ENCODE peak calls at places on chromosome 6, in five cellular contexts. P, D, K, A and Q are unnamed samples.
A peak's percentile ranks its signal among the peaks of the same experiment; 100 is the strongest.

GRCh38 chr6:55069132-55069781 is 105.1 kb upstream of the HCRTR2 start:
- DNase-seq in P (peak; percentile 26), D (peak; percentile 39), A (peak; percentile 75), K (no peak), Q (peak; percentile 66)

GRCh38 chr6:139016337-139017213 is 12.0 kb upstream of the ABRACL start:
- DNase-seq in D (no peak), K (no peak), P (no peak), A (peak; percentile 39), Q (peak; percentile 36)

GRCh38 chr6:1786455-1787108 is 176.9 kb downstream of the FOXC1 start:
- DNase-seq in D (no peak), P (no peak), K (no peak), A (no peak), Q (no peak)

GRCh38 chr6:128230267-128230989 is 290.0 kb downstream of the PTPRK start:
- DNase-seq in A (no peak), D (no peak), K (no peak), P (no peak), Q (no peak)

GRCh38 chr6:138520463-138520862 is 21.2 kb upstream of the NHSL1 start:
- DNase-seq in P (no peak), D (no peak), K (no peak), A (no peak), Q (peak; percentile 53)

GRCh38 chr6:31815025-31815838 is at the start of the genes HSPA1A and HSPA1L:
- DNase-seq in K (no peak), A (peak; percentile 98), P (peak; percentile 91), D (peak; percentile 95), Q (peak; percentile 90)

GRCh38 chr6:148653138-148653776 is 93.6 kb upstream of the UST start:
- DNase-seq in K (no peak), D (no peak), A (peak; percentile 84), P (peak; percentile 6), Q (no peak)

GRCh38 chr6:79946773-79947190 is 571 bp downstream of the ELOVL4 start:
- DNase-seq in D (peak; percentile 26), P (peak; percentile 10), A (peak; percentile 49), K (no peak), Q (peak; percentile 41)

GRCh38 chr6:117459447-117459944 is 23.0 kb upstream of the DCBLD1 start:
- DNase-seq in K (no peak), A (no peak), D (no peak), P (no peak), Q (no peak)

GRCh38 chr6:117601811-117602150 is 530 bp downstream of the GOPC start:
- DNase-seq in K (no peak), D (peak; percentile 27), P (no peak), A (peak; percentile 13), Q (no peak)

GRCh38 chr6:79436232-79436631 is 101.0 kb downstream of the LCA5 start:
- DNase-seq in K (no peak), P (no peak), D (no peak), A (no peak), Q (no peak)

GRCh38 chr6:170535002-170535401 is 18.1 kb downstream of the PSMB1 start:
- DNase-seq in P (no peak), A (no peak), D (no peak), K (no peak), Q (no peak)

GRCh38 chr6:16162003-16162402 is 33.1 kb downstream of the MYLIP start:
- DNase-seq in P (no peak), A (no peak), D (no peak), K (no peak), Q (no peak)

GRCh38 chr6:161396539-161396938 is 122.7 kb upstream of the AGPAT4 start:
- DNase-seq in P (no peak), D (no peak), K (no peak), A (no peak), Q (no peak)

GRCh38 chr6:31899215-31899614 is 1.7 kb upstream of the EHMT2 start:
- DNase-seq in P (no peak), D (no peak), K (no peak), A (no peak), Q (no peak)

GRCh38 chr6:4225207-4225872 is 90.0 kb upstream of the ECI2 start:
- DNase-seq in D (no peak), P (peak; percentile 6), A (peak; percentile 33), K (no peak), Q (no peak)

GRCh38 chr6:85126448-85127178 is 323.3 kb upstream of the NT5E start:
- DNase-seq in K (no peak), P (no peak), A (peak; percentile 88), D (peak; percentile 32), Q (peak; percentile 68)

GRCh38 chr6:157711060-157711459 is 112.0 kb upstream of the SNX9 start:
- DNase-seq in K (no peak), P (no peak), A (no peak), D (no peak), Q (no peak)

GRCh38 chr6:131062245-131063027 is 609 bp downstream of the EPB41L2 start:
- DNase-seq in P (no peak), A (peak; percentile 45), D (no peak), K (no peak), Q (peak; percentile 31)

DNA sequence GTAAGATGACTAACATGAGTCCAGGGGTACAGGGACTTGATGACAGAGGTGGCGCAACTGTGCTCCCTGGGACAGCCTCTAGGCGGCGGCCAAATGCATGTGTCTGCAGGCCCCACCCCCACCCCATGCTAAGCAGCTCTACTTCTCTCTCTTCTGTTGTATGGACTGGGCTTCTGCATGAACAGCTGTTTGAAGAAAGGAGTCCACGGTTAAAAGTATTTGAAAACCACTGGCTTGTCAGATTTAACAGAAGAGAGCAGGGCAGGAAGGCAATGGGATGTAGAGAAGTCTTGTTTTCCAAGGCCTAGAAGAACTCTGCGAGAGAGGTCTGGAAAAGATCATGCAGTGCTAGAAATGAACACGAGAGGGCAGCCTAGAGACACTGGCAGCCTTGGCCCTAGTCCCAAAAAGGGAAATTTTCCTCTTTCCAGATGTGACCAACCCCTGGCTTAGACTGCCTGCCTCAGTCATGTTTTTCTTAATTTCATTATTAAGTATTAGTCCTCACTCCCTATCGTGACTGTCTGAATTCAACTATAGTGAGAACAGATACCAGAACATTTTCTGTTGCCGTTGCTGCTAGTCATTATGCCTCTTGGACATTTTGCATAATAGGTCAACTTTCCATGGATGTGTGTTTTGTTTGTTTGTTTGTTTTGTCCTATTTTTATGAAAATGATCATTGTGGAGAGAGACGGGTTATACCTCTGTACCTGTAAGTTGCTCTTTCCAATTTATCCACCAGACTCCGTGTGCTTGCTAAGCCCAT is 265.0 kb downstream of the ADGRG6 start:
- DNase-seq in P (peak; percentile 20), A (peak; percentile 85), K (peak; percentile 22), D (peak; percentile 52), Q (peak; percentile 70)
- TF ChIP-seq CTCF in P (peak; percentile 97), A (peak; percentile 94), K (peak; percentile 75), D (peak; percentile 99), Q (peak; percentile 92)

GRCh38 chr6:154041001-154041400 is 2.0 kb downstream of the OPRM1 start:
- DNase-seq in P (no peak), D (no peak), K (no peak), A (no peak), Q (no peak)
- TF ChIP-seq CTCF in P (no peak), D (no peak), K (no peak), A (no peak), Q (no peak)

GRCh38 chr6:155292711-155293110 is 21.6 kb downstream of the TFB1M start:
- DNase-seq in A (no peak), K (no peak), D (no peak), P (no peak), Q (no peak)

GRCh38 chr6:155291291-155291690 is 23.0 kb downstream of the TFB1M start:
- DNase-seq in P (no peak), A (no peak), D (no peak), K (no peak), Q (no peak)

GRCh38 chr6:155284775-155285174 is 21.0 kb downstream of the CLDN20 start:
- DNase-seq in K (no peak), D (no peak), A (no peak), P (no peak), Q (no peak)

GRCh38 chr6:155290491-155290890 is 23.8 kb downstream of the TFB1M start:
- DNase-seq in P (no peak), D (no peak), A (no peak), K (no peak), Q (no peak)

DNA sequence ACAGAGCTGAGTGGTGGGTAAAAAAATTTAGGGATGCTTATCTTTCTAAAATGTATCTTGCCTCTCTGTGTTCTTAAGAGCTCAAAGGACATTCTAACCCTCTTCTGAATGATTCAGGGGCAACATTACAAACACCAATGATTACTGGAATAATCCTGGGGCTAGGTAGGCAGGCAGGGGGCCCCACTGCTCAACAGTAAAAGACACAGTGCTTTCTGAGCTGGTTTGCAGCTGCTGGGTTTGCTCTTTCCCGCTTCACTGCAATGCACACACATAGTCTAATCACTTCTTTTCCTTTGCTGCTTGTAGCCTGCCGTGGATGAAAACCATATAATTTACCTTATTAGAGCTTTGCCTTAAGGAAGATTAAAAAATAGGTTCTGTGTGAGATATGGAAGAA is 23.9 kb downstream of the CLDN20 start:
- DNase-seq in A (no peak), D (no peak), P (no peak), K (no peak), Q (no peak)
- TF ChIP-seq CTCF in A (peak; percentile 20), D (no peak), P (no peak), K (no peak), Q (no peak)

GRCh38 chr6:156029296-156029985 is 573.8 kb upstream of the NOX3 start:
- DNase-seq in A (no peak), P (no peak), D (no peak), K (no peak), Q (no peak)
- TF ChIP-seq CTCF in A (no peak), P (no peak), D (no peak), K (no peak), Q (no peak)

GRCh38 chr6:71028236-71028876 is 71.5 kb upstream of the B3GAT2 start:
- DNase-seq in A (peak; percentile 53), D (no peak), P (no peak), K (no peak), Q (no peak)

GRCh38 chr6:71034578-71034977 is 77.7 kb upstream of the B3GAT2 start:
- DNase-seq in D (no peak), A (no peak), P (peak; percentile 12), K (no peak), Q (no peak)

GRCh38 chr6:71031912-71032311 is 75.1 kb upstream of the B3GAT2 start:
- DNase-seq in D (no peak), P (no peak), A (no peak), K (no peak), Q (peak; percentile 63)

GRCh38 chr6:71028877-71029252 is 72.0 kb upstream of the B3GAT2 start:
- DNase-seq in P (no peak), D (no peak), A (no peak), K (no peak), Q (no peak)
- TF ChIP-seq CTCF in P (no peak), D (no peak), A (peak; percentile 28), K (no peak), Q (no peak)

GRCh38 chr6:33139596-33140206 is 52.6 kb downstream of the COL11A2 start:
- DNase-seq in D (no peak), P (no peak), K (no peak), A (no peak), Q (no peak)

GRCh38 chr6:33140556-33140955 is 51.7 kb downstream of the COL11A2 start:
- DNase-seq in D (no peak), K (no peak), P (no peak), A (no peak), Q (no peak)

GRCh38 chr6:33144373-33144772 is 47.9 kb downstream of the COL11A2 start:
- DNase-seq in K (no peak), P (peak; percentile 4), A (no peak), D (peak; percentile 58), Q (no peak)

GRCh38 chr6:33142501-33142900 is 49.8 kb downstream of the COL11A2 start:
- DNase-seq in P (no peak), D (no peak), K (no peak), A (no peak), Q (no peak)

GRCh38 chr6:33143113-33143760 is 49.0 kb downstream of the COL11A2 start:
- DNase-seq in K (no peak), A (peak; percentile 65), D (no peak), P (no peak), Q (no peak)
- TF ChIP-seq CTCF in K (no peak), A (peak; percentile 47), D (no peak), P (no peak), Q (no peak)